ENCODE peak calls at places on chromosomes 11 and 22, in six cellular contexts. Y, M, Z, Q, I and C are unnamed samples.

GRCh38 chr11:104570088-104570701 is 328.1 kb downstream of the CASP12 start:
- DNase-seq in Y (no peak), M (no peak), Z (no peak), Q (no peak), I (no peak), C (no peak)

GRCh38 chr11:110862407-110862806 is 150.2 kb upstream of the ARHGAP20 start:
- DNase-seq in Y (no peak), M (no peak), Z (no peak), Q (no peak), I (no peak), C (no peak)

GRCh38 chr11:35305670-35306382 is 113.5 kb downstream of the SLC1A2 start:
- DNase-seq in Y (no peak), M (peak), Z (no peak), Q (peak), I (peak), C (peak)

GRCh38 chr11:45982656-45983470 is 60.4 kb downstream of the LARGE2 start:
- DNase-seq in Y (no peak), M (peak), Z (peak), Q (peak), I (peak), C (no peak)

GRCh38 chr11:29217901-29218300 is 798.9 kb downstream of the KCNA4 start:
- DNase-seq in Y (no peak), M (no peak), Z (no peak), Q (no peak), I (no peak), C (no peak)

GRCh38 chr11:21142007-21142406 is 472.6 kb downstream of the NELL1 start:
- DNase-seq in Y (no peak), M (peak), Z (no peak), Q (no peak), I (no peak), C (no peak)

GRCh38 chr11:122755409-122755808 is 82.9 kb upstream of the CRTAM start:
- DNase-seq in Y (no peak), M (no peak), Z (no peak), Q (no peak), I (no peak), C (no peak)

GRCh38 chr11:69391192-69392103 is 90.0 kb upstream of the LINC01488 start:
- DNase-seq in Y (no peak), M (no peak), Z (no peak), Q (no peak), I (no peak), C (no peak)

GRCh38 chr11:113875414-113876073 is at the start of gene USP28:
- DNase-seq in Y (peak), M (peak), Z (peak), Q (peak), I (peak), C (peak)
- TF ChIP-seq POLR2A in Y (peak), M (peak), Z (peak), Q (peak), I (peak), C (no peak)

DNA sequence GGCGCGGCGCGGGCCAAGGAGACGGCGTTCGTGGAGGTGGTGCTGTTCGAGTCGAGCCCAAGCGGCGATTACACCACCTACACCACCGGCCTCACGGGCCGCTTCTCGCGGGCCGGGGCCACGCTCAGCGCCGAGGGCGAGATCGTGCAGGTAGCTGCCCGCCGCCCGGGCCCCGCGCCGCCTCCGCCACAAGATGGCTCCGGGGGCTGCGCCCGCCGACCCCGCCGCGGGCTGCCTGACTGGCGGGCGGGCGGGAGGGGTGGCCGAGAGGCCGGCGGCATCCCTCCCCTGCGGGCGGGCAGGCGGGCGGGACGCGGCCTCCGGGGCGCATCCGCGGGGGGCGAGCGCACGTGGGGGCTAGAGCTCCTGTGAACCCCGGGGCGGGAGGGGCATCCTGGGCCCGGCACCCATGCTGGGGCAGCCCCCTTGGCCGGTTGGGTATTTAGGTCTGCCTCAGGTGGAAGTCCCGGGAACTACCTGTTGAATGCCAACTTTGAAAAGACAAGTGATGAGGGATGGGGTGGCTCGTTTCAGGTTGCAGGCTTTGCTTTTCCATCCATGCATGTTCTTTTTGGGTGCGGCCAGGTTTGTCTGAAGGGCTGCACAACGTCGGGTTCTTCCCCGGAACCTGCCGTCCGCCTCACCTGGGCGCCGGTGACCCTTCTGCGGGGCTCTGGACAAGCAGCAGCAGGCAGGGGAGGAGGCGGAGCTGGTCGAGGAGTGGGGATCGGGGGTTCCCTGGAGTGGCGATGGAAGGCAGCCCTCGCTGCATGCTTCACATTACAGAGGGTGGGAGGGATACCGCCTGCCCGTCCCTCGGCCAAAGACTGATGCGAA is 763 bp downstream of the ZNRF3 start:
- DNase-seq in Y (peak), M (peak), Z (peak), Q (peak), I (peak), C (peak)
- TF ChIP-seq CTCF in Y (peak), M (no peak), Z (no peak), Q (peak), I (no peak), C (no peak)

GRCh38 chr11:96254854-96255253 is 88.1 kb downstream of the MAML2 start:
- DNase-seq in Y (no peak), M (no peak), Z (no peak), Q (no peak), I (no peak), C (no peak)

GRCh38 chr11:96256604-96257003 is 86.4 kb downstream of the MAML2 start:
- DNase-seq in Y (no peak), M (no peak), Z (no peak), Q (no peak), I (no peak), C (no peak)

GRCh38 chr11:96257036-96257435 is 86.0 kb downstream of the MAML2 start:
- DNase-seq in Y (no peak), M (no peak), Z (no peak), Q (no peak), I (no peak), C (no peak)

GRCh38 chr11:96256213-96256580 is 86.8 kb downstream of the MAML2 start:
- DNase-seq in Y (no peak), M (no peak), Z (no peak), Q (no peak), I (no peak), C (no peak)

DNA sequence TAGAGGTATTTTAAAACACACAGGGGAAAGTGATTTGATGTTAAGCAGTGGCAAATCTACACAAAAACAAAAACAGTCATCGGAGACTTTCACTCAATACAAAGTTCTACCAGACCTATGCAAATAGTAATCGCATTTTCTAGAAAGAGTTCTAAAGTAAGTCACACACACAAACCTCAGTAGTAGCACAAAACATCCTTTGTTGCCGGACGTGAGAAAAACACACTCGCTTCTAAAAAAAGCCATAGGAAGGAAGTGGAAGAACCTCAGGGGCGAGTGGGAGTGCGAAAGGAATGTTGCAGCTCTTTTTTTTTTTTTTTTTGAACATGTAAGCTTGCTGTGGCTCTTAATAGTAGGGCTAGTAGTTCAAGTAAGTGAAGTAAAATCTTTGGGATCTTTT is 88.9 kb downstream of the MAML2 start:
- DNase-seq in Y (peak), M (no peak), Z (no peak), Q (no peak), I (peak), C (no peak)
- TF ChIP-seq POLR2A in Y (no peak), M (no peak), Z (no peak), Q (no peak), I (no peak), C (no peak)

GRCh38 chr11:124633355-124633754 is 10.7 kb downstream of the TBRG1 start:
- DNase-seq in Y (no peak), M (peak), Z (no peak), Q (no peak), I (no peak), C (no peak)
- TF ChIP-seq CTCF in Y (no peak), M (peak), Z (no peak), Q (peak), I (no peak), C (no peak)

GRCh38 chr22:46737976-46738641 is at the start of gene CERK:
- DNase-seq in Y (peak), M (peak), Z (peak), Q (no peak), I (peak), C (peak)
- TF ChIP-seq POLR2A in Y (peak), M (peak), Z (peak), Q (peak), I (peak), C (no peak)

GRCh38 chr11:77204792-77205466 is 76.9 kb downstream of the MYO7A start:
- DNase-seq in Y (no peak), M (no peak), Z (no peak), Q (no peak), I (no peak), C (no peak)
- TF ChIP-seq CTCF in Y (no peak), M (no peak), Z (no peak), Q (no peak), I (no peak), C (no peak)

GRCh38 chr11:119206512-119207299 is 567 bp downstream of the CBL start:
- DNase-seq in Y (peak), M (no peak), Z (peak), Q (no peak), I (peak), C (no peak)
- TF ChIP-seq POLR2A in Y (no peak), M (no peak), Z (no peak), Q (no peak), I (no peak), C (no peak)

GRCh38 chr11:66263231-66263630 is 5.2 kb upstream of the RAB1B start:
- DNase-seq in Y (no peak), M (no peak), Z (no peak), Q (no peak), I (no peak), C (no peak)

GRCh38 chr11:66262191-66262590 is 6.2 kb upstream of the RAB1B start:
- DNase-seq in Y (no peak), M (no peak), Z (no peak), Q (no peak), I (no peak), C (no peak)

GRCh38 chr11:66262696-66263095 is 5.7 kb upstream of the RAB1B start:
- DNase-seq in Y (no peak), M (no peak), Z (no peak), Q (no peak), I (no peak), C (no peak)

GRCh38 chr11:66259976-66260375 is 8.5 kb upstream of the RAB1B start:
- DNase-seq in Y (no peak), M (no peak), Z (no peak), Q (no peak), I (no peak), C (no peak)

DNA sequence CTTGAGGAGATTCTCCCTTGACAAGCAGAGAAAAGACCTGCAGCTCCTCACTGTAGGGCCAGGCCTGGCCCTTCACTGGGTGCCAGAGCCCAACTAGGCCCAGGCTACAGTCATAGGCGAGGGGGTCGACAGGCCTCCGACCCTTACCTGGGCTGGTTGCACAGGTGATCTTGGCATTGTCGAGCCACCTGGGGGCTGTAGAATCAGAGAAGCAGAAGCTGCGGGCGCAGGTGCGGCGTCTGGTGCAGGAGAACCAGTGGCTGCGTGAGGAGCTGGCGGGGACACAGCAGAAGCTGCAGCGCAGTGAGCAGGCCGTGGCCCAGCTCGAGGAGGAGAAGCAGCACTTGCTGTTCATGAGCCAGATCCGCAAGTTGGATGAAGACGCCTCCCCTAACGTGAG is 6.9 kb upstream of the RAB1B start:
- DNase-seq in Y (no peak), M (no peak), Z (no peak), Q (no peak), I (no peak), C (no peak)
- TF ChIP-seq CTCF in Y (no peak), M (no peak), Z (no peak), Q (no peak), I (no peak), C (no peak)

GRCh38 chr11:22177186-22177585 is 15.7 kb upstream of the ANO5 start:
- DNase-seq in Y (no peak), M (peak), Z (no peak), Q (no peak), I (no peak), C (no peak)
- TF ChIP-seq POLR2A in Y (no peak), M (no peak), Z (no peak), Q (no peak), I (no peak), C (no peak)